ENCODE peak calls at places on chromosome 22, in nine cellular contexts. One of them, this sample, is unnamed.

GRCh38 chr22:48658246-48658645 is 1169.4 kb downstream of the BRD1 start:
- DNase-seq in neural crest cell: no peak
- DNase-seq in AG09319: no peak
- DNase-seq in posterior cingulate gyrus: no peak
- DNase-seq in EL: no peak
- DNase-seq in iris pigment epithelial cell: no peak
- DNase-seq in astrocyte: no peak
- DNase-seq in HepG2: no peak
- DNase-seq in breast epithelium: no peak
- DNase-seq in this sample: no peak

GRCh38 chr22:17483670-17484372 is 79.5 kb upstream of the SLC25A18 start:
- DNase-seq in neural crest cell: no peak
- DNase-seq in AG09319: no peak
- DNase-seq in posterior cingulate gyrus: no peak
- DNase-seq in EL: no peak
- DNase-seq in iris pigment epithelial cell: peak; percentile 7
- DNase-seq in astrocyte: no peak
- DNase-seq in HepG2: no peak
- DNase-seq in breast epithelium: no peak
- DNase-seq in this sample: no peak

GRCh38 chr22:29202231-29203192 is 3.2 kb upstream of the EMID1 start:
- DNase-seq in neural crest cell: no peak
- DNase-seq in AG09319: no peak
- DNase-seq in posterior cingulate gyrus: no peak
- DNase-seq in EL: no peak
- DNase-seq in iris pigment epithelial cell: peak; percentile 75
- DNase-seq in astrocyte: peak; percentile 46
- DNase-seq in HepG2: peak; percentile 38
- DNase-seq in breast epithelium: no peak
- DNase-seq in this sample: no peak

GRCh38 chr22:37930270-37930951 is 23.0 kb downstream of the C22orf23 start:
- DNase-seq in neural crest cell: no peak
- DNase-seq in AG09319: no peak
- DNase-seq in posterior cingulate gyrus: peak; percentile 47
- DNase-seq in EL: peak; percentile 38
- DNase-seq in iris pigment epithelial cell: peak; percentile 37
- DNase-seq in astrocyte: no peak
- DNase-seq in HepG2: no peak
- DNase-seq in breast epithelium: no peak
- DNase-seq in this sample: no peak

GRCh38 chr22:38927033-38927789 is 30.2 kb upstream of the APOBEC3A start:
- DNase-seq in neural crest cell: peak; percentile 70
- DNase-seq in AG09319: no peak
- DNase-seq in posterior cingulate gyrus: peak; percentile 74
- DNase-seq in EL: peak; percentile 72
- DNase-seq in iris pigment epithelial cell: peak; percentile 56
- DNase-seq in astrocyte: peak; percentile 39
- DNase-seq in HepG2: no peak
- DNase-seq in breast epithelium: peak; percentile 65
- DNase-seq in this sample: peak; percentile 80

GRCh38 chr22:46436595-46437163 is 100.7 kb downstream of the CELSR1 start:
- DNase-seq in neural crest cell: no peak
- DNase-seq in AG09319: no peak
- DNase-seq in posterior cingulate gyrus: no peak
- DNase-seq in EL: peak; percentile 59
- DNase-seq in iris pigment epithelial cell: peak; percentile 51
- DNase-seq in astrocyte: peak; percentile 76
- DNase-seq in HepG2: no peak
- DNase-seq in breast epithelium: no peak
- DNase-seq in this sample: no peak

GRCh38 chr22:37483594-37484114 is 2.5 kb downstream of the MFNG start:
- DNase-seq in neural crest cell: no peak
- DNase-seq in AG09319: peak; percentile 10
- DNase-seq in posterior cingulate gyrus: no peak
- DNase-seq in EL: no peak
- DNase-seq in iris pigment epithelial cell: no peak
- DNase-seq in astrocyte: no peak
- DNase-seq in HepG2: peak; percentile 11
- DNase-seq in breast epithelium: no peak
- DNase-seq in this sample: no peak

GRCh38 chr22:45976351-45977002 is 485 bp downstream of the WNT7B start:
- DNase-seq in neural crest cell: no peak
- DNase-seq in AG09319: no peak
- DNase-seq in posterior cingulate gyrus: no peak
- DNase-seq in EL: no peak
- DNase-seq in iris pigment epithelial cell: no peak
- DNase-seq in astrocyte: no peak
- DNase-seq in HepG2: no peak
- DNase-seq in breast epithelium: no peak
- DNase-seq in this sample: peak; percentile 45

GRCh38 chr22:47094861-47095330 is 332.4 kb downstream of the TBC1D22A start:
- DNase-seq in neural crest cell: no peak
- DNase-seq in AG09319: no peak
- DNase-seq in posterior cingulate gyrus: no peak
- DNase-seq in EL: peak; percentile 76
- DNase-seq in iris pigment epithelial cell: peak; percentile 54
- DNase-seq in astrocyte: peak; percentile 60
- DNase-seq in HepG2: no peak
- DNase-seq in breast epithelium: no peak
- DNase-seq in this sample: no peak

GRCh38 chr22:40221055-40221414 is 43.3 kb downstream of the TNRC6B start:
- DNase-seq in neural crest cell: no peak
- DNase-seq in AG09319: no peak
- DNase-seq in posterior cingulate gyrus: no peak
- DNase-seq in EL: no peak
- DNase-seq in iris pigment epithelial cell: no peak
- DNase-seq in astrocyte: no peak
- DNase-seq in HepG2: no peak
- DNase-seq in breast epithelium: no peak
- DNase-seq in this sample: no peak

GRCh38 chr22:39656495-39657490 is 86.2 kb downstream of the CACNA1I start:
- DNase-seq in neural crest cell: no peak
- DNase-seq in AG09319: no peak
- DNase-seq in posterior cingulate gyrus: no peak
- DNase-seq in EL: no peak
- DNase-seq in iris pigment epithelial cell: no peak
- DNase-seq in astrocyte: no peak
- DNase-seq in HepG2: no peak
- DNase-seq in breast epithelium: no peak
- DNase-seq in this sample: no peak

GRCh38 chr22:46612904-46613605 is 7.1 kb upstream of the GRAMD4 start:
- DNase-seq in neural crest cell: no peak
- DNase-seq in AG09319: no peak
- DNase-seq in posterior cingulate gyrus: no peak
- DNase-seq in EL: no peak
- DNase-seq in iris pigment epithelial cell: no peak
- DNase-seq in astrocyte: no peak
- DNase-seq in HepG2: peak; percentile 35
- DNase-seq in breast epithelium: no peak
- DNase-seq in this sample: no peak

GRCh38 chr22:49240472-49240871 is 587.2 kb downstream of the BRD1 start:
- DNase-seq in neural crest cell: no peak
- DNase-seq in AG09319: no peak
- DNase-seq in posterior cingulate gyrus: no peak
- DNase-seq in EL: no peak
- DNase-seq in iris pigment epithelial cell: no peak
- DNase-seq in astrocyte: no peak
- DNase-seq in HepG2: no peak
- DNase-seq in breast epithelium: no peak
- DNase-seq in this sample: no peak

GRCh38 chr22:20058989-20059770 is 20.9 kb upstream of the DGCR8 start:
- DNase-seq in neural crest cell: no peak
- DNase-seq in AG09319: no peak
- DNase-seq in posterior cingulate gyrus: no peak
- DNase-seq in EL: no peak
- DNase-seq in iris pigment epithelial cell: no peak
- DNase-seq in astrocyte: no peak
- DNase-seq in HepG2: no peak
- DNase-seq in breast epithelium: no peak
- DNase-seq in this sample: no peak

GRCh38 chr22:18954941-18955571 is 19.0 kb upstream of the PRODH start:
- DNase-seq in neural crest cell: no peak
- DNase-seq in AG09319: no peak
- DNase-seq in posterior cingulate gyrus: no peak
- DNase-seq in EL: no peak
- DNase-seq in iris pigment epithelial cell: no peak
- DNase-seq in astrocyte: no peak
- DNase-seq in HepG2: no peak
- DNase-seq in breast epithelium: peak; percentile 36
- DNase-seq in this sample: peak; percentile 3

GRCh38 chr22:47369020-47369419 is 606.6 kb downstream of the TBC1D22A start:
- DNase-seq in neural crest cell: no peak
- DNase-seq in AG09319: no peak
- DNase-seq in posterior cingulate gyrus: no peak
- DNase-seq in EL: no peak
- DNase-seq in iris pigment epithelial cell: no peak
- DNase-seq in astrocyte: no peak
- DNase-seq in HepG2: no peak
- DNase-seq in breast epithelium: no peak
- DNase-seq in this sample: no peak

GRCh38 chr22:19111584-19111983 is 10.6 kb downstream of the DGCR2 start:
- DNase-seq in neural crest cell: no peak
- DNase-seq in AG09319: no peak
- DNase-seq in posterior cingulate gyrus: no peak
- DNase-seq in EL: no peak
- DNase-seq in iris pigment epithelial cell: no peak
- DNase-seq in astrocyte: no peak
- DNase-seq in HepG2: no peak
- DNase-seq in breast epithelium: no peak
- DNase-seq in this sample: no peak

GRCh38 chr22:22691716-22692701 is 47.6 kb downstream of the GGTLC2 start:
- DNase-seq in neural crest cell: no peak
- DNase-seq in AG09319: no peak
- DNase-seq in posterior cingulate gyrus: no peak
- DNase-seq in EL: no peak
- DNase-seq in iris pigment epithelial cell: peak; percentile 40
- DNase-seq in astrocyte: no peak
- DNase-seq in HepG2: no peak
- DNase-seq in breast epithelium: no peak
- DNase-seq in this sample: no peak

GRCh38 chr22:45617948-45618347 is 53.7 kb upstream of the ATXN10 start:
- DNase-seq in neural crest cell: no peak
- DNase-seq in AG09319: no peak
- DNase-seq in posterior cingulate gyrus: no peak
- DNase-seq in EL: no peak
- DNase-seq in iris pigment epithelial cell: no peak
- DNase-seq in astrocyte: no peak
- DNase-seq in HepG2: no peak
- DNase-seq in breast epithelium: no peak
- DNase-seq in this sample: no peak

GRCh38 chr22:25054943-25055511 is 102.5 kb downstream of the KIAA1671 start:
- DNase-seq in neural crest cell: no peak
- DNase-seq in AG09319: no peak
- DNase-seq in posterior cingulate gyrus: no peak
- DNase-seq in EL: no peak
- DNase-seq in iris pigment epithelial cell: no peak
- DNase-seq in astrocyte: no peak
- DNase-seq in HepG2: no peak
- DNase-seq in breast epithelium: no peak
- DNase-seq in this sample: no peak

GRCh38 chr22:50672471-50673230 is at the start of gene SHANK3:
- DNase-seq in neural crest cell: no peak
- DNase-seq in AG09319: no peak
- DNase-seq in posterior cingulate gyrus: no peak
- DNase-seq in EL: no peak
- DNase-seq in iris pigment epithelial cell: no peak
- DNase-seq in astrocyte: no peak
- DNase-seq in HepG2: no peak
- DNase-seq in breast epithelium: no peak
- DNase-seq in this sample: no peak

GRCh38 chr22:30015229-30015797 is 65.0 kb upstream of the HORMAD2 start:
- DNase-seq in neural crest cell: no peak
- DNase-seq in AG09319: no peak
- DNase-seq in posterior cingulate gyrus: no peak
- DNase-seq in EL: peak; percentile 74
- DNase-seq in iris pigment epithelial cell: no peak
- DNase-seq in astrocyte: no peak
- DNase-seq in HepG2: no peak
- DNase-seq in breast epithelium: no peak
- DNase-seq in this sample: no peak

GRCh38 chr22:39332441-39333064 is 13.1 kb upstream of the RPL3 start:
- DNase-seq in neural crest cell: no peak
- DNase-seq in AG09319: no peak
- DNase-seq in posterior cingulate gyrus: no peak
- DNase-seq in EL: no peak
- DNase-seq in iris pigment epithelial cell: no peak
- DNase-seq in astrocyte: no peak
- DNase-seq in HepG2: no peak
- DNase-seq in breast epithelium: no peak
- DNase-seq in this sample: no peak

GRCh38 chr22:42639541-42640241 is 710 bp downstream of the ATP5MGL start:
- DNase-seq in neural crest cell: no peak
- DNase-seq in AG09319: no peak
- DNase-seq in posterior cingulate gyrus: no peak
- DNase-seq in EL: peak; percentile 36
- DNase-seq in iris pigment epithelial cell: peak; percentile 34
- DNase-seq in astrocyte: peak; percentile 58
- DNase-seq in HepG2: no peak
- DNase-seq in breast epithelium: no peak
- DNase-seq in this sample: no peak

GRCh38 chr22:27745154-27745553 is 56.4 kb downstream of the MN1 start:
- DNase-seq in neural crest cell: no peak
- DNase-seq in AG09319: no peak
- DNase-seq in posterior cingulate gyrus: no peak
- DNase-seq in EL: no peak
- DNase-seq in iris pigment epithelial cell: no peak
- DNase-seq in astrocyte: no peak
- DNase-seq in HepG2: no peak
- DNase-seq in breast epithelium: no peak
- DNase-seq in this sample: no peak

GRCh38 chr22:28867191-28867590 is 16.2 kb upstream of the ZNRF3 start:
- DNase-seq in neural crest cell: no peak
- DNase-seq in AG09319: no peak
- DNase-seq in posterior cingulate gyrus: no peak
- DNase-seq in EL: no peak
- DNase-seq in iris pigment epithelial cell: no peak
- DNase-seq in astrocyte: no peak
- DNase-seq in HepG2: no peak
- DNase-seq in breast epithelium: no peak
- DNase-seq in this sample: no peak

GRCh38 chr22:31556627-31557203 is 60.4 kb downstream of the SFI1 start:
- DNase-seq in neural crest cell: peak; percentile 11
- DNase-seq in AG09319: peak; percentile 4
- DNase-seq in posterior cingulate gyrus: no peak
- DNase-seq in EL: peak; percentile 45
- DNase-seq in iris pigment epithelial cell: peak; percentile 51
- DNase-seq in astrocyte: no peak
- DNase-seq in HepG2: peak; percentile 45
- DNase-seq in breast epithelium: no peak
- DNase-seq in this sample: no peak

GRCh38 chr22:46587492-46588278 is 32.5 kb upstream of the GRAMD4 start:
- DNase-seq in neural crest cell: no peak
- DNase-seq in AG09319: no peak
- DNase-seq in posterior cingulate gyrus: peak; percentile 37
- DNase-seq in EL: no peak
- DNase-seq in iris pigment epithelial cell: no peak
- DNase-seq in astrocyte: no peak
- DNase-seq in HepG2: no peak
- DNase-seq in breast epithelium: no peak
- DNase-seq in this sample: no peak

GRCh38 chr22:35995345-35995744 is 33.3 kb downstream of the RBFOX2 start:
- DNase-seq in neural crest cell: no peak
- DNase-seq in AG09319: no peak
- DNase-seq in posterior cingulate gyrus: no peak
- DNase-seq in EL: peak; percentile 56
- DNase-seq in iris pigment epithelial cell: no peak
- DNase-seq in astrocyte: no peak
- DNase-seq in HepG2: no peak
- DNase-seq in breast epithelium: no peak
- DNase-seq in this sample: no peak